ENCODE peak calls at places on chromosomes 7 and 10, in five cellular contexts. A, C, Y, K and F are unnamed samples.

GRCh38 chr7:73974948-73975926 is 52.7 kb upstream of the ELN start:
- DNase-seq in A (no peak), C (no peak), Y (no peak), K (no peak), F (no peak)

GRCh38 chr10:24642921-24643678 is 80.6 kb downstream of the ARHGAP21 start:
- DNase-seq in A (peak; percentile 13), C (peak; percentile 88), Y (peak; percentile 55), K (peak; percentile 52), F (no peak)

GRCh38 chr7:105691029-105691691 is 109.9 kb upstream of the EFCAB10 start:
- DNase-seq in A (peak; percentile 45), C (peak; percentile 30), Y (no peak), K (no peak), F (no peak)

GRCh38 chr7:36346260-36346831 is 43.3 kb upstream of the ANLN start:
- DNase-seq in A (no peak), C (no peak), Y (no peak), K (no peak), F (no peak)

GRCh38 chr10:31961264-31961663 is 32.6 kb upstream of the ARHGAP12 start:
- DNase-seq in A (no peak), C (no peak), Y (no peak), K (no peak), F (no peak)

GRCh38 chr10:72321248-72322029 is 33.3 kb downstream of the DNAJB12 start:
- DNase-seq in A (no peak), C (no peak), Y (no peak), K (no peak), F (no peak)

GRCh38 chr7:137903382-137904169 is 56.8 kb upstream of the DGKI start:
- DNase-seq in A (peak; percentile 57), C (peak; percentile 57), Y (peak; percentile 69), K (peak; percentile 65), F (peak; percentile 73)

GRCh38 chr7:118870187-118870586 is 645.7 kb downstream of the ANKRD7 start:
- DNase-seq in A (no peak), C (no peak), Y (no peak), K (peak; percentile 18), F (no peak)

GRCh38 chr7:151193203-151193602 is 6.2 kb upstream of the ASB10 start:
- DNase-seq in A (no peak), C (no peak), Y (no peak), K (no peak), F (no peak)

GRCh38 chr10:92567952-92568600 is 5.8 kb downstream of the IDE start:
- DNase-seq in A (no peak), C (peak; percentile 45), Y (no peak), K (no peak), F (no peak)

GRCh38 chr10:31314256-31315183 is 4.5 kb upstream of the ZEB1 start:
- DNase-seq in A (no peak), C (no peak), Y (no peak), K (no peak), F (no peak)

GRCh38 chr10:70669732-70670317 is 2.5 kb upstream of the ADAMTS14 start:
- DNase-seq in A (no peak), C (no peak), Y (no peak), K (no peak), F (no peak)

GRCh38 chr7:155506854-155507337 is 39.5 kb downstream of the CNPY1 start:
- DNase-seq in A (no peak), C (no peak), Y (no peak), K (no peak), F (no peak)

GRCh38 chr7:127726481-127726880 is 74.5 kb downstream of the SND1 start:
- DNase-seq in A (no peak), C (no peak), Y (no peak), K (no peak), F (no peak)

GRCh38 chr10:123788981-123789380 is 102.6 kb downstream of the CPXM2 start:
- DNase-seq in A (no peak), C (no peak), Y (no peak), K (no peak), F (no peak)

GRCh38 chr7:142938611-142939010 is 673 bp upstream of the LLCFC1 start:
- DNase-seq in A (no peak), C (no peak), Y (no peak), K (no peak), F (no peak)

GRCh38 chr7:142935941-142936565 is 2.5 kb upstream of the TRPV5 start:
- DNase-seq in A (no peak), C (no peak), Y (no peak), K (no peak), F (no peak)

GRCh38 chr7:142940968-142941535 is 1.8 kb downstream of the LLCFC1 start:
- DNase-seq in A (no peak), C (no peak), Y (no peak), K (no peak), F (no peak)

GRCh38 chr7:142941541-142941940 is 2.3 kb downstream of the LLCFC1 start:
- DNase-seq in A (no peak), C (no peak), Y (no peak), K (no peak), F (no peak)

GRCh38 chr7:142939226-142939910 is at the start of gene LLCFC1:
- DNase-seq in A (no peak), C (no peak), Y (no peak), K (peak; percentile 38), F (no peak)
- TF ChIP-seq CTCF in A (no peak), C (peak; percentile 37), Y (no peak), K (peak; percentile 67), F (peak; percentile 41)

GRCh38 chr7:46835556-46835955 is 746.4 kb downstream of the TNS3 start:
- DNase-seq in A (no peak), C (no peak), Y (no peak), K (no peak), F (no peak)

GRCh38 chr7:46834921-46835320 is 747.0 kb downstream of the TNS3 start:
- DNase-seq in A (no peak), C (no peak), Y (no peak), K (no peak), F (no peak)

GRCh38 chr7:46832136-46832535 is 749.8 kb downstream of the TNS3 start:
- DNase-seq in A (no peak), C (no peak), Y (no peak), K (no peak), F (no peak)

GRCh38 chr7:46838463-46838862 is 743.4 kb downstream of the TNS3 start:
- DNase-seq in A (no peak), C (no peak), Y (no peak), K (no peak), F (no peak)

GRCh38 chr7:46833186-46833585 is 748.7 kb downstream of the TNS3 start:
- DNase-seq in A (no peak), C (no peak), Y (no peak), K (no peak), F (no peak)
- TF ChIP-seq CTCF in A (no peak), C (no peak), Y (no peak), K (no peak), F (no peak)

GRCh38 chr7:11346312-11346711 is 372.6 kb downstream of the PHF14 start:
- DNase-seq in A (no peak), C (no peak), Y (no peak), K (no peak), F (no peak)

GRCh38 chr7:11343818-11344413 is 370.2 kb downstream of the PHF14 start:
- DNase-seq in A (no peak), C (peak; percentile 21), Y (peak; percentile 46), K (peak; percentile 31), F (no peak)

GRCh38 chr7:11345621-11346020 is 371.9 kb downstream of the PHF14 start:
- DNase-seq in A (no peak), C (no peak), Y (no peak), K (no peak), F (no peak)

GRCh38 chr7:11343136-11343535 is 369.5 kb downstream of the PHF14 start:
- DNase-seq in A (no peak), C (no peak), Y (no peak), K (no peak), F (no peak)

DNA sequence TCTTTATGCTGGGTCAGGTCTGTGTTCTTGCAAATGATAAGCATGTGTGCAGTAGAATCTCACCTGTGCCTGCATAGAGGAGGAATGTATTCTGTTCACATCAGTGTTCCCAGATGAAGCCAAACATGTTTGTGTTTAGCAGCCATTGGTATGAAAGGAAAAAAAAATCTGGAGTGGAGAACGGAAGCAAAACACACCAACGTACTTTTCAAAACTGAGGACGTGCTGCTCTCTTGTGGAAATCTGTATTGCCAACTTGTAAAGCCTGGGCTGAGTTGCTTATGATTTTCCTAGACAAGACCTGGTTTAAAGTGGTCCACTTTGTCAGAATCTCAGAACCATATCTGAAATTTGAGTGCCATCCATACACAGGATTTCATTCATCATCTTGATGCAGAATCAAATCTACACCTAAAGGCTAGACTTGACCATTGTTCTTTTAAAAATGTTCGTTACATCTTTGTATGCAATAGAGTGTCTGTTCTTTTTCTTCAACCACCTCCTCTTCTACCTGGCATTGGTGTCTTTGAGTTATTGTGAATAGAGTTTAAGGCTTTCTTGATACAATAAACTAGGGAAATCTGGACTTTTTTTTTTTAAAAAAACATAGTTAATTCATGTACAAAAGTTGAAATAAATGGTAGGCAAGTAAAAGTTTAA is 367.7 kb downstream of the PHF14 start:
- DNase-seq in A (no peak), C (peak; percentile 18), Y (no peak), K (peak; percentile 23), F (no peak)
- TF ChIP-seq CTCF in A (no peak), C (peak; percentile 56), Y (peak; percentile 71), K (no peak), F (peak; percentile 47)

DNA sequence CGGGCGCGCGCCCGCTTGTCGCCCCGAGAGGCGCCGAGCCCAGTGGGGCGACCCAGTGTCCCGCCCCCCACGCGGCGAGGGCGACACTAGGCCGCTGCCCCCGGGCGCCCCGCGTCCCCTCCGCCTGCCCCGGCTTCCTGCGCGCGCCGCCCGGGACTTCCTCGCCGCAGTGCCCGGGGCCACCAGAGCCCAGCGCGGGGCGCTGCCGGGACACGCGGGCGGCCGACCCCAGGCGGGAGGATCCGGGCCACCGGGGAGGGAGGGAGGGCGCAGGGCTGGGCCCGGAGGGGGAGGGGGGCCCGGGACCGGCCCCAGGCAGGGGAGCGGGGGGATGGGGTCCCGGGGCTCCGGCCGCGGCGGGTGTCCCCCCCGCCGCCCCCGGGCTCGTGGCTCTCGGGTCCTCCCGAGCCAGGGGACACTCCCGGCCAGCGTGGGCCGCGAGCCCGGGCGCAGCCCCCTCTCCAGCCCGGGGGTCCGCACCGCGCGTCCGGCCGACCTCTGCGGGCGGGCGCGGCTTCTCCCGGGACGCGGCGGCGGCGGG is 435 bp upstream of the PWWP2B start:
- DNase-seq in A (peak; percentile 70), C (no peak), Y (no peak), K (peak; percentile 69), F (no peak)
- TF ChIP-seq CTCF in A (peak; percentile 17), C (peak; percentile 53), Y (no peak), K (no peak), F (peak; percentile 25)

DNA sequence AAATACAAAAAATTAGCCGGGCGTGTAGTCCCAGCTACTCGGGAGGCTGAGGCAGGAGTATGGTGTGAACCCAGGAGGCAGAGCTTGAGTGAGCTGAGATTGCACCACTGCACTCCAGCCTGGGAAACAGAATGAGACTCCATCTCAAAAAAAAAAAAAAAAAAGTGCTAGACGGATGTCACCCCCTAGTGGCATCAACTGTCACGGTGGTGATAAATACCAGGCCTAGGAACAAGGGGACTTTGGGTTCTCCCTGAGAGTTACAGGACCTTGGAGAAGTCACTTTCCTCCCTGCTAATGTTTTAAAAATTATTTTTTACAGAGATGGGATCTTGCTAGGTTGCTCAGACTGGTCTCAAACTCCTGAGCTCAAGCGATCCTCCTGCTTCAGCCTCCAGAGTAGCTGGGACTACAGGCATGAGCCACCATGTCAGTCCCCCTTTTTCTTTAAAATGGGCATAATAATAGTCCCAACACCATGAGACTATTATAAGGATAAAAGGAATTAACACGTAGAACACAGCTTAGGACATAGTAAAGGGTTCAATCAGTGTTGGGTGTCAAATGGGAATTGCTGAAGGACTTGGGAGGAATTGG is 2.6 kb upstream of the TMEM130 start:
- DNase-seq in A (no peak), C (peak; percentile 16), Y (no peak), K (no peak), F (no peak)
- TF ChIP-seq CTCF in A (no peak), C (peak; percentile 75), Y (peak; percentile 79), K (peak; percentile 16), F (peak; percentile 56)

GRCh38 chr7:43799605-43800004 is 41.1 kb downstream of the BLVRA start:
- DNase-seq in A (no peak), C (no peak), Y (no peak), K (no peak), F (no peak)
- TF ChIP-seq CTCF in A (no peak), C (peak; percentile 20), Y (no peak), K (no peak), F (peak; percentile 31)